ENCODE peak calls at places on chromosomes 11 and 22, in four cellular contexts. X, M, Y and L are unnamed samples.

GRCh38 chr11:116879789-116880402 is 42.5 kb upstream of the APOA1 start:
- DNase-seq in X (peak), M (peak), Y (peak), L (peak)

GRCh38 chr11:77175869-77176539 is 48.0 kb downstream of the MYO7A start:
- DNase-seq in X (no peak), M (no peak), Y (no peak), L (no peak)

GRCh38 chr22:41856484-41856883 is 23.6 kb downstream of the SREBF2 start:
- DNase-seq in X (no peak), M (no peak), Y (no peak), L (no peak)

GRCh38 chr22:36022162-36022561 is 6.5 kb downstream of the RBFOX2 start:
- DNase-seq in X (no peak), M (no peak), Y (no peak), L (no peak)

GRCh38 chr22:41994506-41994905 is 4.1 kb upstream of the WBP2NL start:
- DNase-seq in X (no peak), M (no peak), Y (no peak), L (no peak)

GRCh38 chr11:108960498-108960897 is 295.6 kb downstream of the DDX10 start:
- DNase-seq in X (no peak), M (no peak), Y (no peak), L (no peak)

GRCh38 chr11:66277475-66278391 is at the start of gene CNIH2:
- DNase-seq in X (peak), M (peak), Y (no peak), L (no peak)

GRCh38 chr11:12625438-12626071 is 48.7 kb upstream of the TEAD1 start:
- DNase-seq in X (no peak), M (peak), Y (no peak), L (no peak)

GRCh38 chr11:1201395-1202153 is 21.3 kb upstream of the MUC5B start:
- DNase-seq in X (no peak), M (no peak), Y (no peak), L (no peak)

GRCh38 chr11:128871165-128871564 is 4.1 kb upstream of the KCNJ1 start:
- DNase-seq in X (no peak), M (no peak), Y (no peak), L (no peak)

GRCh38 chr11:124285610-124286344 is 28.0 kb downstream of the OR8D1 start:
- DNase-seq in X (no peak), M (no peak), Y (no peak), L (no peak)

GRCh38 chr11:44380009-44380313 is 70.0 kb upstream of the ALX4 start:
- DNase-seq in X (no peak), M (no peak), Y (no peak), L (no peak)

GRCh38 chr11:128627666-128628342 is 40.4 kb upstream of the ETS1 start:
- DNase-seq in X (no peak), M (no peak), Y (no peak), L (no peak)

GRCh38 chr11:27012254-27012921 is 18.5 kb downstream of the FIBIN start:
- DNase-seq in X (no peak), M (no peak), Y (no peak), L (no peak)

GRCh38 chr11:73787051-73787642 is 527 bp upstream of the MRPL48 start:
- DNase-seq in X (no peak), M (no peak), Y (no peak), L (no peak)

GRCh38 chr11:15107730-15108515 is 6.8 kb upstream of the INSC start:
- DNase-seq in X (no peak), M (no peak), Y (no peak), L (no peak)

GRCh38 chr22:24994070-24994763 is 41.7 kb downstream of the KIAA1671 start:
- DNase-seq in X (no peak), M (no peak), Y (no peak), L (no peak)

GRCh38 chr22:41841085-41841712 is 8.3 kb downstream of the SREBF2 start:
- DNase-seq in X (peak), M (no peak), Y (no peak), L (peak)

GRCh38 chr22:48573766-48574165 is 1253.9 kb downstream of the BRD1 start:
- DNase-seq in X (no peak), M (no peak), Y (no peak), L (no peak)

GRCh38 chr11:120400564-120401364 is 64.6 kb downstream of the ARHGEF12 start:
- DNase-seq in X (peak), M (peak), Y (peak), L (peak)

GRCh38 chr22:23037429-23038333 is 32.6 kb upstream of the GNAZ start:
- DNase-seq in X (no peak), M (no peak), Y (no peak), L (no peak)

GRCh38 chr11:1050581-1051355 is 14.2 kb upstream of the MUC6 start:
- DNase-seq in X (peak), M (peak), Y (no peak), L (peak)

GRCh38 chr11:18588297-18589252 is at the start of gene UEVLD:
- DNase-seq in X (peak), M (peak), Y (peak), L (peak)

GRCh38 chr11:57476223-57476882 is 16.0 kb downstream of the RTN4RL2 start:
- DNase-seq in X (no peak), M (no peak), Y (no peak), L (no peak)

GRCh38 chr11:61155312-61155711 is 5.9 kb downstream of the VPS37C start:
- DNase-seq in X (no peak), M (no peak), Y (no peak), L (no peak)

GRCh38 chr22:31800065-31800464 is 46.2 kb downstream of the DEPDC5 start:
- DNase-seq in X (no peak), M (no peak), Y (no peak), L (no peak)

GRCh38 chr22:36365020-36365411 is 22.8 kb downstream of the MYH9 start:
- DNase-seq in X (peak), M (peak), Y (no peak), L (no peak)

GRCh38 chr11:46006418-46007070 is 84.1 kb downstream of the LARGE2 start:
- DNase-seq in X (peak), M (peak), Y (peak), L (peak)

GRCh38 chr22:26170112-26170492 is 840 bp downstream of the SEZ6L start:
- DNase-seq in X (no peak), M (no peak), Y (no peak), L (no peak)

GRCh38 chr11:113991170-113991569 is 16.3 kb downstream of the HTR3A start:
- DNase-seq in X (no peak), M (peak), Y (no peak), L (peak)

GRCh38 chr11:113989916-113990315 is 15.0 kb downstream of the HTR3A start:
- DNase-seq in X (no peak), M (no peak), Y (no peak), L (no peak)

GRCh38 chr11:113992459-113993105 is 17.7 kb downstream of the HTR3A start:
- DNase-seq in X (no peak), M (no peak), Y (no peak), L (no peak)

GRCh38 chr11:113994077-113994954 is 19.4 kb downstream of the HTR3A start:
- DNase-seq in X (peak), M (peak), Y (no peak), L (no peak)

GRCh38 chr11:113991718-113992458 is 17.0 kb downstream of the HTR3A start:
- DNase-seq in X (no peak), M (no peak), Y (no peak), L (no peak)
- TF ChIP-seq MYC in X (no peak), M (no peak), Y (no peak), L (no peak)

DNA sequence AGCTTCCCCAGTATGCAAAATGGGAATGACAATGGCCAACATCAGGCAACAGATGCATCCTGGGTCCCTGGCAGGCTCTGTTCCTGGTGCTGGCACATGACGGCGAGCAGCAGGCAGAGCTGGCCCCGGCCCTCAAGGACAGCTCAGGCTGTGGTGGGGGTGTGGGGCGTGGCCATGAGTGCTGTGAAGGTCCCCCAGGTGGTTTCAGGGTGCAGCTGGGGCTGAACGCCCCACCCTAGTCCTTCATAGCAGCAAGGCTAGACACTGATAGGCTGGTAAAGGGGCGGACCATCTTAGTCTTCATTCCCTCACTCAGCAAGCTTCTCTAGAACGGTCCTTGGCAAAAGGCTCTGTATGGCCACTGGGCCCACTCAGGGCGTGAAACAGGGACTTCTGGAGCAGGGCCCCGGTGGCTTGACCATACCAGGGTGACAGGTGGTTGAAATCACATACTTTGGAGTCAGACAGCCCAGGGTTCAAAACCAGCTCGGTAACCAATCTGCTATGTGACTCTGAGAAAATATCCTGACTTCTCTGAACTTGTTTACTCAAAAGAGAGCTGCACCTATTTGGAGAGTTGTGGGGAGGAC is 15.1 kb downstream of the NPTXR start:
- DNase-seq in X (no peak), M (no peak), Y (no peak), L (no peak)
- TF ChIP-seq POLR2AphosphoS2 in X (no peak), M (no peak), Y (no peak), L (no peak)

GRCh38 chr11:122656631-122657101 is 1.1 kb downstream of the UBASH3B start:
- DNase-seq in X (peak), M (no peak), Y (no peak), L (no peak)
- TF ChIP-seq MYC in X (no peak), M (no peak), Y (no peak), L (no peak)

DNA sequence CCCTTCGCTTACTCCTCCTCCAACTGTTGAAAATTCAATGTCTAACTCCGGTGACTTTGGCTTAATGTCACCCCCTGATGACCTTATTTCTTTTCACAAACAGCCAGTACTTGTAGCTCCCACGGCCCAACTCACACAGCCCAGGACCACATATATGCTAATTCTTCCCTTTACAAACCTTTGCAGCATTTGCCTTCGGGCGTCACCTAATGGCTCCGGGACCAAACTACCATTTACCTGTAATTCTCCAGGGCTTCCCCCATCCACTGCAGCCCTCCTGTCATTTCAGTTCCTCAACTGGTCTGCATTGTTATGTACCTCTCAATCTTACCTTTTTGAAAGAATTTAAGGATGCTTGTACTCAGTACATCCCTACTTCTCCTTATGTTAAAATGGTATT is 29.8 kb upstream of the OR56B4 start:
- DNase-seq in X (no peak), M (peak), Y (no peak), L (no peak)
- TF ChIP-seq POLR2AphosphoS2 in X (no peak), M (no peak), Y (no peak), L (no peak)

GRCh38 chr11:75592699-75593098 is 30.6 kb downstream of the SERPINH1 start:
- DNase-seq in X (no peak), M (no peak), Y (no peak), L (no peak)
- TF ChIP-seq MYC in X (no peak), M (no peak), Y (no peak), L (no peak)

GRCh38 chr11:2665747-2666710 is 33.8 kb downstream of the KCNQ1OT1 start:
- DNase-seq in X (no peak), M (no peak), Y (no peak), L (no peak)
- TF ChIP-seq POLR2AphosphoS2 in X (no peak), M (no peak), Y (no peak), L (no peak)